ENCODE peak calls at places on chromosomes 11 and 22, in nine cellular contexts. One of them, this sample, is unnamed.

GRCh38 chr11:11668781-11669180 is 47.0 kb upstream of the GALNT18 start:
- DNase-seq in heart right ventricle: no peak
- DNase-seq in GM12864: no peak
- DNase-seq in tibial artery: no peak
- DNase-seq in Peyer's patch: no peak
- DNase-seq in cardiac muscle cell: no peak
- DNase-seq in progenitor cell of endocrine pancreas: no peak
- DNase-seq in astrocyte of the spinal cord: no peak
- DNase-seq in BJ: no peak
- DNase-seq in this sample: no peak

GRCh38 chr11:96287796-96288439 is 55.1 kb downstream of the MAML2 start:
- DNase-seq in heart right ventricle: no peak
- DNase-seq in GM12864: no peak
- DNase-seq in tibial artery: no peak
- DNase-seq in Peyer's patch: no peak
- DNase-seq in cardiac muscle cell: no peak
- DNase-seq in progenitor cell of endocrine pancreas: no peak
- DNase-seq in astrocyte of the spinal cord: no peak
- DNase-seq in BJ: no peak
- DNase-seq in this sample: no peak

GRCh38 chr22:23850136-23850611 is 7.5 kb upstream of the SLC2A11 start:
- DNase-seq in heart right ventricle: no peak
- DNase-seq in GM12864: no peak
- DNase-seq in tibial artery: no peak
- DNase-seq in Peyer's patch: no peak
- DNase-seq in cardiac muscle cell: no peak
- DNase-seq in progenitor cell of endocrine pancreas: no peak
- DNase-seq in astrocyte of the spinal cord: no peak
- DNase-seq in BJ: no peak
- DNase-seq in this sample: no peak

GRCh38 chr11:120924109-120924508 is 99.8 kb upstream of the TBCEL start:
- DNase-seq in heart right ventricle: no peak
- DNase-seq in GM12864: no peak
- DNase-seq in tibial artery: no peak
- DNase-seq in Peyer's patch: no peak
- DNase-seq in cardiac muscle cell: no peak
- DNase-seq in progenitor cell of endocrine pancreas: no peak
- DNase-seq in astrocyte of the spinal cord: no peak
- DNase-seq in BJ: no peak
- DNase-seq in this sample: no peak

GRCh38 chr22:41782316-41782715 is 18.2 kb upstream of the CCDC134 start:
- DNase-seq in heart right ventricle: no peak
- DNase-seq in GM12864: no peak
- DNase-seq in tibial artery: no peak
- DNase-seq in Peyer's patch: no peak
- DNase-seq in cardiac muscle cell: no peak
- DNase-seq in progenitor cell of endocrine pancreas: no peak
- DNase-seq in astrocyte of the spinal cord: no peak
- DNase-seq in BJ: no peak
- DNase-seq in this sample: no peak

GRCh38 chr11:71429701-71430100 is 18.5 kb downstream of the DHCR7 start:
- DNase-seq in heart right ventricle: no peak
- DNase-seq in GM12864: no peak
- DNase-seq in tibial artery: no peak
- DNase-seq in Peyer's patch: no peak
- DNase-seq in cardiac muscle cell: no peak
- DNase-seq in progenitor cell of endocrine pancreas: no peak
- DNase-seq in astrocyte of the spinal cord: no peak
- DNase-seq in BJ: no peak
- DNase-seq in this sample: no peak

GRCh38 chr11:64124147-64124546 is 41.8 kb downstream of the MACROD1 start:
- DNase-seq in heart right ventricle: no peak
- DNase-seq in GM12864: no peak
- DNase-seq in tibial artery: no peak
- DNase-seq in Peyer's patch: no peak
- DNase-seq in cardiac muscle cell: no peak
- DNase-seq in progenitor cell of endocrine pancreas: no peak
- DNase-seq in astrocyte of the spinal cord: no peak
- DNase-seq in BJ: no peak
- DNase-seq in this sample: no peak

GRCh38 chr11:77748266-77748665 is 72.3 kb downstream of the RSF1 start:
- DNase-seq in heart right ventricle: no peak
- DNase-seq in GM12864: no peak
- DNase-seq in tibial artery: no peak
- DNase-seq in Peyer's patch: no peak
- DNase-seq in cardiac muscle cell: no peak
- DNase-seq in progenitor cell of endocrine pancreas: no peak
- DNase-seq in astrocyte of the spinal cord: no peak
- DNase-seq in BJ: no peak
- DNase-seq in this sample: no peak

GRCh38 chr22:40251106-40251505 is 73.4 kb downstream of the TNRC6B start:
- DNase-seq in heart right ventricle: no peak
- DNase-seq in GM12864: no peak
- DNase-seq in tibial artery: no peak
- DNase-seq in Peyer's patch: no peak
- DNase-seq in cardiac muscle cell: no peak
- DNase-seq in progenitor cell of endocrine pancreas: no peak
- DNase-seq in astrocyte of the spinal cord: no peak
- DNase-seq in BJ: no peak
- DNase-seq in this sample: no peak

GRCh38 chr11:34416746-34417145 is 22.0 kb upstream of the CAT start:
- DNase-seq in heart right ventricle: no peak
- DNase-seq in GM12864: no peak
- DNase-seq in tibial artery: no peak
- DNase-seq in Peyer's patch: no peak
- DNase-seq in cardiac muscle cell: peak
- DNase-seq in progenitor cell of endocrine pancreas: no peak
- DNase-seq in astrocyte of the spinal cord: no peak
- DNase-seq in BJ: no peak
- DNase-seq in this sample: no peak

GRCh38 chr11:34417203-34417602 is 21.5 kb upstream of the CAT start:
- DNase-seq in heart right ventricle: no peak
- DNase-seq in GM12864: no peak
- DNase-seq in tibial artery: no peak
- DNase-seq in Peyer's patch: no peak
- DNase-seq in cardiac muscle cell: no peak
- DNase-seq in progenitor cell of endocrine pancreas: no peak
- DNase-seq in astrocyte of the spinal cord: no peak
- DNase-seq in BJ: no peak
- DNase-seq in this sample: no peak

GRCh38 chr11:34413263-34413662 is 25.5 kb upstream of the CAT start:
- DNase-seq in heart right ventricle: no peak
- DNase-seq in GM12864: no peak
- DNase-seq in tibial artery: no peak
- DNase-seq in Peyer's patch: no peak
- DNase-seq in cardiac muscle cell: no peak
- DNase-seq in progenitor cell of endocrine pancreas: no peak
- DNase-seq in astrocyte of the spinal cord: no peak
- DNase-seq in BJ: no peak
- DNase-seq in this sample: no peak

GRCh38 chr11:34415538-34415937 is 23.2 kb upstream of the CAT start:
- DNase-seq in heart right ventricle: no peak
- DNase-seq in GM12864: no peak
- DNase-seq in tibial artery: no peak
- DNase-seq in Peyer's patch: no peak
- DNase-seq in cardiac muscle cell: no peak
- DNase-seq in progenitor cell of endocrine pancreas: no peak
- DNase-seq in astrocyte of the spinal cord: no peak
- DNase-seq in BJ: no peak
- DNase-seq in this sample: no peak

DNA sequence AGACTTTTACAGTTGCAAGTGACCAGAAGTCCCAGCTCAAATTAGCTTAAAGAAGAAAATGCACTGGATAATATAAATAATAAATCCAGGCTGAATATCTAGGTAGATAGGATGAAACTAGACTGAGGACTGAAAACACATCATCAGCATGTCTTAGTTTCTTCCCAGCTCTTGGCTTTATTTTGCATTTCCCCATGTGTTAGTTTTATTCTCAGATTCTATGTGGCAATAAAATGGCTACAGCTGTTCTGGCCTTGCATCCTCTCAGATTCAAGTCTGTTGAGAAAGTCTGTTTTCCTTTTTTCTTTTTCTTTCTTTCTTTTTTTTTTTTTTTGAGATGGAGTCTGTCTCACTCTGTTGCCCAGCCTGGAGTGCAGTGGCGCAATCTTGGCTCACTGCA is 22.6 kb upstream of the CAT start:
- DNase-seq in heart right ventricle: no peak
- DNase-seq in GM12864: no peak
- DNase-seq in tibial artery: no peak
- DNase-seq in Peyer's patch: no peak
- DNase-seq in cardiac muscle cell: no peak
- DNase-seq in progenitor cell of endocrine pancreas: no peak
- DNase-seq in astrocyte of the spinal cord: no peak
- DNase-seq in BJ: no peak
- DNase-seq in this sample: no peak
- TF ChIP-seq CTCF in heart right ventricle: no peak
- TF ChIP-seq CTCF in GM12864: no peak
- TF ChIP-seq CTCF in tibial artery: no peak
- TF ChIP-seq CTCF in Peyer's patch: no peak
- TF ChIP-seq CTCF in cardiac muscle cell: no peak
- TF ChIP-seq CTCF in progenitor cell of endocrine pancreas: no peak
- TF ChIP-seq CTCF in astrocyte of the spinal cord: no peak
- TF ChIP-seq CTCF in BJ: no peak
- TF ChIP-seq CTCF in this sample: no peak

GRCh38 chr11:6898911-6899310 is 6.6 kb upstream of the OR2D2 start:
- DNase-seq in heart right ventricle: no peak
- DNase-seq in GM12864: no peak
- DNase-seq in tibial artery: no peak
- DNase-seq in Peyer's patch: no peak
- DNase-seq in cardiac muscle cell: no peak
- DNase-seq in progenitor cell of endocrine pancreas: no peak
- DNase-seq in astrocyte of the spinal cord: no peak
- DNase-seq in BJ: no peak
- DNase-seq in this sample: no peak

GRCh38 chr11:6895010-6895409 is 2.7 kb upstream of the OR2D2 start:
- DNase-seq in heart right ventricle: no peak
- DNase-seq in GM12864: peak
- DNase-seq in tibial artery: no peak
- DNase-seq in Peyer's patch: no peak
- DNase-seq in cardiac muscle cell: no peak
- DNase-seq in progenitor cell of endocrine pancreas: no peak
- DNase-seq in astrocyte of the spinal cord: no peak
- DNase-seq in BJ: no peak
- DNase-seq in this sample: no peak

DNA sequence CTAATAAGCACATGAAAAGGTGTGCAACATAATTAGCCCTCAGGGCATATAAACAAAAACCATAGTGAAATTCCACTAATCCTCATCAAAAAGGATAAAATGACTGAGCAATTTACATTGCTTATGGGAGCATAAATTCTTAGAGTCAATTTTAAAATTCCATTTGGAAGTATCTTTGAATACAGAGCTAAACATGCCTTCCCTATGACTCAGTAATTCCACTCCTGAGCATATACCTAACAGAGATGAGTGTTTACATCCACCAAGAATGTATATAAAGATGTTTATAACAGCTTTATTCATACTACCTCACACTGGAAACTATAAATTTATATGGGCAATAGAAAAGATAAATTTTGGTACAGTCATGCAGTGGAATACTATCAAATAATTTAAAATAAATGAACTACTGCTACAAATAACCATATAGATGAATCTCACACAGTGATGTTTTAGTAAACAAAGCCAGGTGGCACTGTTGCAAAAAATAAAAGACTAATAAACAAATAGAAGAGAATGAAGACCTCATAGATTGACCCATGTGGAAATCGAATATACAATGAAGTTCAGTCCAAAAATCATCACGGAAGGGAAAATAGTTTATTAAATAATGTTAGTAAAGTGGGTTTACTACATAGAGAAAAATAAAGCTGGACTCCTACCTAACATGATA is 8.2 kb upstream of the OR2D2 start:
- DNase-seq in heart right ventricle: no peak
- DNase-seq in GM12864: no peak
- DNase-seq in tibial artery: no peak
- DNase-seq in Peyer's patch: no peak
- DNase-seq in cardiac muscle cell: no peak
- DNase-seq in progenitor cell of endocrine pancreas: no peak
- DNase-seq in astrocyte of the spinal cord: no peak
- DNase-seq in BJ: no peak
- DNase-seq in this sample: no peak
- TF ChIP-seq CTCF in heart right ventricle: no peak
- TF ChIP-seq CTCF in GM12864: peak
- TF ChIP-seq CTCF in tibial artery: peak
- TF ChIP-seq CTCF in Peyer's patch: no peak
- TF ChIP-seq CTCF in cardiac muscle cell: no peak
- TF ChIP-seq CTCF in progenitor cell of endocrine pancreas: no peak
- TF ChIP-seq CTCF in astrocyte of the spinal cord: no peak
- TF ChIP-seq CTCF in BJ: no peak
- TF ChIP-seq CTCF in this sample: no peak

GRCh38 chr11:116371146-116371545 is 401.6 kb downstream of the BUD13 start:
- DNase-seq in heart right ventricle: no peak
- DNase-seq in GM12864: no peak
- DNase-seq in tibial artery: no peak
- DNase-seq in Peyer's patch: no peak
- DNase-seq in cardiac muscle cell: no peak
- DNase-seq in progenitor cell of endocrine pancreas: no peak
- DNase-seq in astrocyte of the spinal cord: no peak
- DNase-seq in BJ: no peak
- DNase-seq in this sample: no peak
- TF ChIP-seq CTCF in heart right ventricle: no peak
- TF ChIP-seq CTCF in GM12864: no peak
- TF ChIP-seq CTCF in tibial artery: no peak
- TF ChIP-seq CTCF in Peyer's patch: no peak
- TF ChIP-seq CTCF in cardiac muscle cell: no peak
- TF ChIP-seq CTCF in progenitor cell of endocrine pancreas: no peak
- TF ChIP-seq CTCF in astrocyte of the spinal cord: no peak
- TF ChIP-seq CTCF in BJ: no peak
- TF ChIP-seq CTCF in this sample: no peak

DNA sequence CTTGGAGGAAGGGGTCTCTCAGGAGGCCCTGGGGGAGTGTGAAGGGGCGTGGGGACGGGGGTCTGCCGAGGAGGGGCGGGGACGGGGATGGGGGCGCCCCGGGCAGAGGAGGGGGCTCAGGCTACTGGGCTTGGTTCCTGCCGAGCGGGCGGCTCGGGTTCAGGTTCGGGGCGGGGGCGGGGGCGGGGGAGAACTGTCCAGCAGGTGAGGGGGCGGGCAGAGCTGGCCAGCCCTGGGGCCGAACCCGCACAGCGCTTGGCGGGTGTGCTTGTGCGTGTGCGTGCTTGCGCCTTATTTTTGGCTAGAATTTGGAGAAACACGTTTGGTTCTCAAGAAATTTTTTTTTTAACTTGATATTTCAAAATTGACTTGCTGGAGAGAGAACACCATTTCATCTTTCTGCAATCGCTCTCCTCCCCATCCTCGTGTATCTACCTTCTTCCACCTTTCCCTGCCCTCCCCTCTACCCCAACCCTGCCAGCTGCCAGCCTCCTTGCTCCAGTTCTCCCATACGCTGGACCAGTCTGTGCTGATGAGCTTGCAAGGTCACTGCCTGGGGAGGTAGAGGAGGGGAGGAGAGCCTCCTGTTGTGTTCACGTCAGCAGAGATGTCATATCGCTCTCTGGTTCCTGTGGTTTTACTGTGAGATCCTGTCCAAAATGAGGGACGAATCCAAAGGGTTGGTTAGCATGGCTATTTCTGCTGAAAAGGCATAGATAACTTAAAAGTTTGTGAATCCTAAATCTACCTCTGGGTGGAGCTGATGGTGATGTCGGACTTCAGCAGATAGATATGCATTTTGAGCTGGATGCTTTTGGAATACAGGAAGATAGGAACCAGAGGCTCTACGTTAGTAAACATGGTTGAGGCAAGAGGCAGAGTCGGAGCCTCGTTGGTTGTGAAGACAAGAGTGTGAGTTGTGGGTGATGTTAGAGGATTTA is 668 bp downstream of the MADD start:
- DNase-seq in heart right ventricle: no peak
- DNase-seq in GM12864: no peak
- DNase-seq in tibial artery: no peak
- DNase-seq in Peyer's patch: peak
- DNase-seq in cardiac muscle cell: peak
- DNase-seq in progenitor cell of endocrine pancreas: no peak
- DNase-seq in astrocyte of the spinal cord: peak
- DNase-seq in BJ: no peak
- DNase-seq in this sample: no peak
- TF ChIP-seq CTCF in heart right ventricle: no peak
- TF ChIP-seq CTCF in GM12864: no peak
- TF ChIP-seq CTCF in tibial artery: no peak
- TF ChIP-seq CTCF in Peyer's patch: no peak
- TF ChIP-seq CTCF in cardiac muscle cell: no peak
- TF ChIP-seq CTCF in progenitor cell of endocrine pancreas: no peak
- TF ChIP-seq CTCF in astrocyte of the spinal cord: peak
- TF ChIP-seq CTCF in BJ: peak
- TF ChIP-seq CTCF in this sample: no peak

This sample was measured in HFF-Myc.